ENCODE peak calls at places on chromosomes 1 and 21, in six cellular contexts. One of them, this sample, is unnamed.

GRCh38 chr1:215650446-215651149 is 83.5 kb downstream of the KCTD3 start:
- DNase-seq in transverse colon: no peak
- DNase-seq in stomach: no peak
- DNase-seq in tibial nerve: no peak
- DNase-seq in SK-N-SH: no peak
- DNase-seq in suprapubic skin: no peak
- DNase-seq in this sample: no peak

GRCh38 chr1:2633401-2633935 is 652 bp upstream of the MMEL1 start:
- DNase-seq in transverse colon: no peak
- DNase-seq in stomach: no peak
- DNase-seq in tibial nerve: no peak
- DNase-seq in SK-N-SH: no peak
- DNase-seq in suprapubic skin: no peak
- DNase-seq in this sample: no peak

GRCh38 chr1:33228935-33229487 is 27.3 kb upstream of the ZNF362 start:
- DNase-seq in transverse colon: no peak
- DNase-seq in stomach: no peak
- DNase-seq in tibial nerve: peak; percentile 20
- DNase-seq in SK-N-SH: no peak
- DNase-seq in suprapubic skin: no peak
- DNase-seq in this sample: no peak

GRCh38 chr21:35048183-35048601 is 910 bp downstream of the RUNX1 start:
- DNase-seq in transverse colon: no peak
- DNase-seq in stomach: no peak
- DNase-seq in tibial nerve: no peak
- DNase-seq in SK-N-SH: peak; percentile 72
- DNase-seq in suprapubic skin: no peak
- DNase-seq in this sample: no peak

GRCh38 chr1:16717174-16718108 is 22.9 kb upstream of the RNU1-4 start:
- DNase-seq in transverse colon: no peak
- DNase-seq in stomach: peak; percentile 24
- DNase-seq in tibial nerve: no peak
- DNase-seq in SK-N-SH: peak; percentile 27
- DNase-seq in suprapubic skin: peak; percentile 69
- DNase-seq in this sample: no peak

GRCh38 chr1:54857066-54857660 is 29.8 kb downstream of the DHCR24 start:
- DNase-seq in transverse colon: no peak
- DNase-seq in stomach: peak; percentile 2
- DNase-seq in tibial nerve: no peak
- DNase-seq in SK-N-SH: no peak
- DNase-seq in suprapubic skin: peak; percentile 43
- DNase-seq in this sample: peak; percentile 5

GRCh38 chr1:170174395-170174794 is 28.6 kb downstream of the NTMT2 start:
- DNase-seq in transverse colon: no peak
- DNase-seq in stomach: no peak
- DNase-seq in tibial nerve: no peak
- DNase-seq in SK-N-SH: no peak
- DNase-seq in suprapubic skin: no peak
- DNase-seq in this sample: no peak

GRCh38 chr1:108200627-108201106 is 524 bp upstream of the SLC25A24 start:
- DNase-seq in transverse colon: peak; percentile 50
- DNase-seq in stomach: peak; percentile 38
- DNase-seq in tibial nerve: no peak
- DNase-seq in SK-N-SH: peak; percentile 67
- DNase-seq in suprapubic skin: peak; percentile 65
- DNase-seq in this sample: no peak

GRCh38 chr21:42841156-42841915 is 38.0 kb downstream of the WDR4 start:
- DNase-seq in transverse colon: no peak
- DNase-seq in stomach: no peak
- DNase-seq in tibial nerve: peak; percentile 6
- DNase-seq in SK-N-SH: peak; percentile 12
- DNase-seq in suprapubic skin: peak; percentile 45
- DNase-seq in this sample: no peak

GRCh38 chr1:225917536-225917935 is 6.5 kb downstream of the PYCR2 start:
- DNase-seq in transverse colon: no peak
- DNase-seq in stomach: no peak
- DNase-seq in tibial nerve: no peak
- DNase-seq in SK-N-SH: no peak
- DNase-seq in suprapubic skin: no peak
- DNase-seq in this sample: no peak

GRCh38 chr1:205528887-205529825 is 24.7 kb downstream of the CDK18 start:
- DNase-seq in transverse colon: peak; percentile 85
- DNase-seq in stomach: peak; percentile 89
- DNase-seq in tibial nerve: peak; percentile 67
- DNase-seq in SK-N-SH: peak; percentile 97
- DNase-seq in suprapubic skin: peak; percentile 91
- DNase-seq in this sample: peak; percentile 93

GRCh38 chr1:155379180-155379876 is 58.6 kb downstream of the RUSC1 start:
- DNase-seq in transverse colon: no peak
- DNase-seq in stomach: no peak
- DNase-seq in tibial nerve: no peak
- DNase-seq in SK-N-SH: peak; percentile 10
- DNase-seq in suprapubic skin: no peak
- DNase-seq in this sample: no peak

GRCh38 chr1:45550401-45551305 is at the start of gene AKR1A1:
- DNase-seq in transverse colon: peak; percentile 92
- DNase-seq in stomach: peak; percentile 92
- DNase-seq in tibial nerve: peak; percentile 80
- DNase-seq in SK-N-SH: peak; percentile 90
- DNase-seq in suprapubic skin: peak; percentile 89
- DNase-seq in this sample: peak; percentile 84

GRCh38 chr1:223712184-223712855 is at the start of gene CAPN2:
- DNase-seq in transverse colon: peak; percentile 87
- DNase-seq in stomach: peak; percentile 89
- DNase-seq in tibial nerve: peak; percentile 67
- DNase-seq in SK-N-SH: peak; percentile 96
- DNase-seq in suprapubic skin: peak; percentile 85
- DNase-seq in this sample: peak; percentile 86

GRCh38 chr1:163035791-163036249 is 33.3 kb upstream of the RGS4 start:
- DNase-seq in transverse colon: no peak
- DNase-seq in stomach: no peak
- DNase-seq in tibial nerve: no peak
- DNase-seq in SK-N-SH: peak; percentile 2
- DNase-seq in suprapubic skin: no peak
- DNase-seq in this sample: no peak

GRCh38 chr1:204094262-204095247 is 21.6 kb downstream of the SOX13 start:
- DNase-seq in transverse colon: peak; percentile 30
- DNase-seq in stomach: no peak
- DNase-seq in tibial nerve: no peak
- DNase-seq in SK-N-SH: no peak
- DNase-seq in suprapubic skin: no peak
- DNase-seq in this sample: no peak

GRCh38 chr1:203304919-203305808 is at the start of gene BTG2:
- DNase-seq in transverse colon: peak; percentile 96
- DNase-seq in stomach: peak; percentile 96
- DNase-seq in tibial nerve: peak; percentile 89
- DNase-seq in SK-N-SH: peak; percentile 99
- DNase-seq in suprapubic skin: peak; percentile 94
- DNase-seq in this sample: peak; percentile 95

GRCh38 chr21:43861716-43862115 is 3.3 kb upstream of the AGPAT3 start:
- DNase-seq in transverse colon: no peak
- DNase-seq in stomach: peak; percentile 57
- DNase-seq in tibial nerve: no peak
- DNase-seq in SK-N-SH: no peak
- DNase-seq in suprapubic skin: no peak
- DNase-seq in this sample: no peak

GRCh38 chr1:22889213-22889827 is 83.3 kb downstream of the LACTBL1 start:
- DNase-seq in transverse colon: no peak
- DNase-seq in stomach: no peak
- DNase-seq in tibial nerve: no peak
- DNase-seq in SK-N-SH: peak; percentile 75
- DNase-seq in suprapubic skin: no peak
- DNase-seq in this sample: no peak

GRCh38 chr1:16236091-16236494 is 890 bp downstream of the CPLANE2 start:
- DNase-seq in transverse colon: peak; percentile 63
- DNase-seq in stomach: peak; percentile 65
- DNase-seq in tibial nerve: no peak
- DNase-seq in SK-N-SH: peak; percentile 82
- DNase-seq in suprapubic skin: no peak
- DNase-seq in this sample: no peak

GRCh38 chr21:35274923-35275322 is 225.8 kb upstream of the RUNX1 start:
- DNase-seq in transverse colon: no peak
- DNase-seq in stomach: no peak
- DNase-seq in tibial nerve: no peak
- DNase-seq in SK-N-SH: no peak
- DNase-seq in suprapubic skin: no peak
- DNase-seq in this sample: no peak

DNA sequence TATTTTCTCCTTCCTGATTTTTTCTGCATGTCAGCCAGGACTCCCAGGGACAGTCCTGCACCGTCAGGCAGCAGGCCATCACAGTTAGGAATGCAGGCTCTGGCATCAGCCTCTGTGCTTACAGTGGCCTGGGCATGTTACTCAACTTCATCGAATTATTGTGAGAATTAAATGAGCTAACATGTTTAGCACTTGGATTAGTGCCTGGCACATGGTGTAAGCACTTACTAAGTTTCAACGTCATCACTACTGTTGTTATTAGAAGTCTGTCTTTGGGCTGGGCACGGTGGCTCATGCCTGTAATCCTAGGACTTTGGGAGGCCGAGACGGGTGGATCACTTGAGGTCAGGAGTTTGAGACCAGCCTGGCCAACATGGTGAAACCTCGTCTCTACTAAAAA is 45.1 kb downstream of the SCCPDH start:
- DNase-seq in transverse colon: peak; percentile 34
- DNase-seq in stomach: no peak
- DNase-seq in tibial nerve: no peak
- DNase-seq in SK-N-SH: no peak
- DNase-seq in suprapubic skin: peak; percentile 78
- DNase-seq in this sample: no peak
- TF ChIP-seq EP300 in transverse colon: peak; percentile 85
- TF ChIP-seq EP300 in stomach: peak; percentile 32
- TF ChIP-seq EP300 in tibial nerve: peak; percentile 62
- TF ChIP-seq EP300 in SK-N-SH: no peak
- TF ChIP-seq EP300 in suprapubic skin: no peak
- TF ChIP-seq EP300 in this sample: no peak

GRCh38 chr21:14500873-14501272 is 45.2 kb downstream of the SAMSN1 start:
- DNase-seq in transverse colon: no peak
- DNase-seq in stomach: no peak
- DNase-seq in tibial nerve: no peak
- DNase-seq in SK-N-SH: no peak
- DNase-seq in suprapubic skin: no peak
- DNase-seq in this sample: no peak
- H3K27me3 ChIP-seq in transverse colon: no peaks in the 10 kb centered on the region
- H3K27me3 ChIP-seq in stomach: no peaks in the 10 kb centered on the region
- H3K27me3 ChIP-seq in tibial nerve: no peaks in the 10 kb centered on the region
- H3K27me3 ChIP-seq in SK-N-SH: no peaks in the 10 kb centered on the region
- H3K27me3 ChIP-seq in suprapubic skin: no peaks in the 10 kb centered on the region
- H3K27me3 ChIP-seq in this sample: no peaks in the 10 kb centered on the region

GRCh38 chr1:66182551-66183178 is 351.3 kb upstream of the SGIP1 start:
- DNase-seq in transverse colon: peak; percentile 9
- DNase-seq in stomach: no peak
- DNase-seq in tibial nerve: no peak
- DNase-seq in SK-N-SH: peak; percentile 47
- DNase-seq in suprapubic skin: no peak
- DNase-seq in this sample: peak; percentile 18
- TF ChIP-seq EP300 in transverse colon: no peak
- TF ChIP-seq EP300 in stomach: no peak
- TF ChIP-seq EP300 in tibial nerve: no peak
- TF ChIP-seq EP300 in SK-N-SH: peak; percentile 69
- TF ChIP-seq EP300 in suprapubic skin: no peak
- TF ChIP-seq EP300 in this sample: no peak

DNA sequence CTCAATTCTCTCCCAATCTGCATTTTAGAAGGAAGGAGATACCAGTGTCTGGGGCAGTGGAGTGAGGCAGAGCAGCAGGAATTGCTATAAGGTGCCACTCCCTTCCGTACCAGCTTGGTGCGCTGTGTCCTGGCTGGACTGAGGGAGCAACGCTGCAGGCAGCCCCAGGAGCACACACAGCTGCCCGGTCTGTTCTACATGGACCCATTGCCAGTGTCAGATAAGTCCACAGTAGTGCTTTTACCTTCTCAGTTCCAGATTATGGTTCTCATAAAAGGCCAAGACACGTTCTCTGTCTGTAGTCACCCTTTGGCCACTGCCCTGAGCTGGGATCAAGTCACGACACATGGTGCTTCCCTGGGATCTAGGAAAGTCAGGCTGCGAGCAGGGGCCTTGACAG is 44.1 kb upstream of the BARHL2 start:
- DNase-seq in transverse colon: no peak
- DNase-seq in stomach: no peak
- DNase-seq in tibial nerve: no peak
- DNase-seq in SK-N-SH: no peak
- DNase-seq in suprapubic skin: no peak
- DNase-seq in this sample: no peak
- H3K27me3 ChIP-seq in transverse colon: peaks cover 53% of the 10 kb centered on the region
- H3K27me3 ChIP-seq in stomach: no peaks in the 10 kb centered on the region
- H3K27me3 ChIP-seq in tibial nerve: no peaks in the 10 kb centered on the region
- H3K27me3 ChIP-seq in SK-N-SH: no peaks in the 10 kb centered on the region
- H3K27me3 ChIP-seq in suprapubic skin: peaks cover 25% of the 10 kb centered on the region
- H3K27me3 ChIP-seq in this sample: no peaks in the 10 kb centered on the region

DNA sequence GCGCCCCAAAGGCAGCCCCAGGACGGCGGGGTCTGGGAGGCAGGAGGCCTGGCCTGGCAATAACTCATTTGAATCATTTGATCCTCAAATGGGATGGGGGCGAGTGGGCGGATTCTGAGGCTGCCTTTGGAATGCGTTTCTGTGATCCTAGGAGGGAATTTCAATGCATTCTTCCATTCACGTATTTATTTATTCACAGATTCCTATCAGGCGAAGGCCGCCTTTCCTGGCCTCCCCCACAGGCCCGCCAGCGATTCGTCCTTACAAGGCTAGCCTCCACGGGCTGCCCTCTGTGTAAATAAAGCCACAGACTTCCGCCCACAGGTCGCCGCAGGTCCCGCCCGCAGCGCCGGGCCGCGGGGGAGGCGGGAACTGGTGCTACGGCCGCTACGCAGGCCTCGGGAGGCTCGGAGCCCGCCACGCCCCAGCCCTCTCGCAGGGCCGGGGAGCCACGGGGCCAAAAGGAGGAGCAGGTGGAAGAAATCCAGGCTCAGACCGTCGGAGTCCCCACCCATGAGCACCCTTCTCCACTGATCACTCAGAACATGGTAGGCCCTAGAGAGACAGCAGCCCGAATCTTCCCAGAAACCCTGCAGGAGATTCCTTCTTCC is 31.3 kb upstream of the JUN start:
- DNase-seq in transverse colon: peak; percentile 91
- DNase-seq in stomach: peak; percentile 92
- DNase-seq in tibial nerve: peak; percentile 67
- DNase-seq in SK-N-SH: peak; percentile 33
- DNase-seq in suprapubic skin: peak; percentile 89
- DNase-seq in this sample: peak; percentile 77
- TF ChIP-seq EP300 in transverse colon: peak; percentile 15
- TF ChIP-seq EP300 in stomach: no peak
- TF ChIP-seq EP300 in tibial nerve: peak; percentile 71
- TF ChIP-seq EP300 in SK-N-SH: no peak
- TF ChIP-seq EP300 in suprapubic skin: no peak
- TF ChIP-seq EP300 in this sample: no peak

GRCh38 chr1:24558455-24558854 is 2.6 kb downstream of the NCMAP start:
- DNase-seq in transverse colon: no peak
- DNase-seq in stomach: no peak
- DNase-seq in tibial nerve: no peak
- DNase-seq in SK-N-SH: no peak
- DNase-seq in suprapubic skin: no peak
- DNase-seq in this sample: no peak
- H3K27me3 ChIP-seq in transverse colon: peaks cover 33% of the 10 kb centered on the region
- H3K27me3 ChIP-seq in stomach: peaks cover 5% of the 10 kb centered on the region
- H3K27me3 ChIP-seq in tibial nerve: no peaks in the 10 kb centered on the region
- H3K27me3 ChIP-seq in SK-N-SH: peaks cover 7% of the 10 kb centered on the region
- H3K27me3 ChIP-seq in suprapubic skin: peaks cover 33% of the 10 kb centered on the region
- H3K27me3 ChIP-seq in this sample: no peaks in the 10 kb centered on the region

GRCh38 chr1:53139911-53140310 is 2.5 kb downstream of the SLC1A7 start:
- DNase-seq in transverse colon: no peak
- DNase-seq in stomach: no peak
- DNase-seq in tibial nerve: no peak
- DNase-seq in SK-N-SH: no peak
- DNase-seq in suprapubic skin: no peak
- DNase-seq in this sample: no peak
- TF ChIP-seq EP300 in transverse colon: no peak
- TF ChIP-seq EP300 in stomach: no peak
- TF ChIP-seq EP300 in tibial nerve: peak; percentile 36
- TF ChIP-seq EP300 in SK-N-SH: no peak
- TF ChIP-seq EP300 in suprapubic skin: no peak
- TF ChIP-seq EP300 in this sample: no peak

This sample was measured in ovary.